ENCODE peak calls at places on chromosomes 3 and 15, in six cellular contexts. One of them, this sample, is unnamed.

GRCh38 chr3:148078659-148079058 is 619.0 kb upstream of the AGTR1 start:
- DNase-seq in neural crest cell: no peak
- DNase-seq in effector CD4-positive, alpha-beta T cell: no peak
- DNase-seq in activated CD8-positive, alpha-beta T cell treated with anti-CD3 and anti-CD28 coated beads for 36 hours: no peak
- DNase-seq in mucosa of gallbladder: no peak
- DNase-seq in stimulated activated CD4-positive, alpha-beta T cell treated with anti-CD3 and anti-CD28 coated beads, Interleukin-15, amount 100 ng/mL, for 1 hour: no peak
- DNase-seq in this sample: no peak

GRCh38 chr3:194640829-194641228 is 7.6 kb upstream of the TMEM44 start:
- DNase-seq in neural crest cell: peak
- DNase-seq in effector CD4-positive, alpha-beta T cell: peak
- DNase-seq in activated CD8-positive, alpha-beta T cell treated with anti-CD3 and anti-CD28 coated beads for 36 hours: peak
- DNase-seq in mucosa of gallbladder: no peak
- DNase-seq in stimulated activated CD4-positive, alpha-beta T cell treated with anti-CD3 and anti-CD28 coated beads, Interleukin-15, amount 100 ng/mL, for 1 hour: peak
- DNase-seq in this sample: peak

GRCh38 chr3:100316656-100317069 is 17.9 kb upstream of the NIT2 start:
- DNase-seq in neural crest cell: peak
- DNase-seq in effector CD4-positive, alpha-beta T cell: peak
- DNase-seq in activated CD8-positive, alpha-beta T cell treated with anti-CD3 and anti-CD28 coated beads for 36 hours: peak
- DNase-seq in mucosa of gallbladder: peak
- DNase-seq in stimulated activated CD4-positive, alpha-beta T cell treated with anti-CD3 and anti-CD28 coated beads, Interleukin-15, amount 100 ng/mL, for 1 hour: no peak
- DNase-seq in this sample: no peak

GRCh38 chr15:44246521-44247268 is 41.8 kb upstream of the GOLM2 start:
- DNase-seq in neural crest cell: no peak
- DNase-seq in effector CD4-positive, alpha-beta T cell: no peak
- DNase-seq in activated CD8-positive, alpha-beta T cell treated with anti-CD3 and anti-CD28 coated beads for 36 hours: no peak
- DNase-seq in mucosa of gallbladder: no peak
- DNase-seq in stimulated activated CD4-positive, alpha-beta T cell treated with anti-CD3 and anti-CD28 coated beads, Interleukin-15, amount 100 ng/mL, for 1 hour: no peak
- DNase-seq in this sample: no peak

GRCh38 chr15:64640146-64640868 is 135.1 kb downstream of the RBPMS2 start:
- DNase-seq in neural crest cell: no peak
- DNase-seq in effector CD4-positive, alpha-beta T cell: no peak
- DNase-seq in activated CD8-positive, alpha-beta T cell treated with anti-CD3 and anti-CD28 coated beads for 36 hours: no peak
- DNase-seq in mucosa of gallbladder: no peak
- DNase-seq in stimulated activated CD4-positive, alpha-beta T cell treated with anti-CD3 and anti-CD28 coated beads, Interleukin-15, amount 100 ng/mL, for 1 hour: no peak
- DNase-seq in this sample: no peak

GRCh38 chr3:70476174-70476573 is 163.7 kb upstream of the MDFIC2 start:
- DNase-seq in neural crest cell: no peak
- DNase-seq in effector CD4-positive, alpha-beta T cell: no peak
- DNase-seq in activated CD8-positive, alpha-beta T cell treated with anti-CD3 and anti-CD28 coated beads for 36 hours: no peak
- DNase-seq in mucosa of gallbladder: no peak
- DNase-seq in stimulated activated CD4-positive, alpha-beta T cell treated with anti-CD3 and anti-CD28 coated beads, Interleukin-15, amount 100 ng/mL, for 1 hour: no peak
- DNase-seq in this sample: no peak

GRCh38 chr15:73930790-73931281 is 4.6 kb downstream of the LOXL1 start:
- DNase-seq in neural crest cell: no peak
- DNase-seq in effector CD4-positive, alpha-beta T cell: no peak
- DNase-seq in activated CD8-positive, alpha-beta T cell treated with anti-CD3 and anti-CD28 coated beads for 36 hours: no peak
- DNase-seq in mucosa of gallbladder: no peak
- DNase-seq in stimulated activated CD4-positive, alpha-beta T cell treated with anti-CD3 and anti-CD28 coated beads, Interleukin-15, amount 100 ng/mL, for 1 hour: no peak
- DNase-seq in this sample: no peak

GRCh38 chr3:168545591-168545990 is 449.9 kb upstream of the GOLIM4 start:
- DNase-seq in neural crest cell: no peak
- DNase-seq in effector CD4-positive, alpha-beta T cell: no peak
- DNase-seq in activated CD8-positive, alpha-beta T cell treated with anti-CD3 and anti-CD28 coated beads for 36 hours: no peak
- DNase-seq in mucosa of gallbladder: peak
- DNase-seq in stimulated activated CD4-positive, alpha-beta T cell treated with anti-CD3 and anti-CD28 coated beads, Interleukin-15, amount 100 ng/mL, for 1 hour: no peak
- DNase-seq in this sample: no peak

GRCh38 chr3:196778755-196779154 is 39.1 kb downstream of the PAK2 start:
- DNase-seq in neural crest cell: no peak
- DNase-seq in effector CD4-positive, alpha-beta T cell: no peak
- DNase-seq in activated CD8-positive, alpha-beta T cell treated with anti-CD3 and anti-CD28 coated beads for 36 hours: no peak
- DNase-seq in mucosa of gallbladder: no peak
- DNase-seq in stimulated activated CD4-positive, alpha-beta T cell treated with anti-CD3 and anti-CD28 coated beads, Interleukin-15, amount 100 ng/mL, for 1 hour: no peak
- DNase-seq in this sample: no peak

GRCh38 chr3:185983495-185984141 is 45.8 kb upstream of the TRA2B start:
- DNase-seq in neural crest cell: peak
- DNase-seq in effector CD4-positive, alpha-beta T cell: peak
- DNase-seq in activated CD8-positive, alpha-beta T cell treated with anti-CD3 and anti-CD28 coated beads for 36 hours: peak
- DNase-seq in mucosa of gallbladder: peak
- DNase-seq in stimulated activated CD4-positive, alpha-beta T cell treated with anti-CD3 and anti-CD28 coated beads, Interleukin-15, amount 100 ng/mL, for 1 hour: peak
- DNase-seq in this sample: peak

GRCh38 chr15:35170216-35170615 is 85.1 kb upstream of the NANOGP8 start:
- DNase-seq in neural crest cell: no peak
- DNase-seq in effector CD4-positive, alpha-beta T cell: no peak
- DNase-seq in activated CD8-positive, alpha-beta T cell treated with anti-CD3 and anti-CD28 coated beads for 36 hours: no peak
- DNase-seq in mucosa of gallbladder: no peak
- DNase-seq in stimulated activated CD4-positive, alpha-beta T cell treated with anti-CD3 and anti-CD28 coated beads, Interleukin-15, amount 100 ng/mL, for 1 hour: no peak
- DNase-seq in this sample: no peak

GRCh38 chr15:39133201-39133600 is 447.7 kb upstream of the THBS1 start:
- DNase-seq in neural crest cell: no peak
- DNase-seq in effector CD4-positive, alpha-beta T cell: no peak
- DNase-seq in activated CD8-positive, alpha-beta T cell treated with anti-CD3 and anti-CD28 coated beads for 36 hours: no peak
- DNase-seq in mucosa of gallbladder: no peak
- DNase-seq in stimulated activated CD4-positive, alpha-beta T cell treated with anti-CD3 and anti-CD28 coated beads, Interleukin-15, amount 100 ng/mL, for 1 hour: no peak
- DNase-seq in this sample: no peak